ENCODE peak calls at places on chromosome 21, in four cellular contexts. K is heart right ventricle, M is left ventricle myocardium inferior, L is PC-9. R is an unnamed sample. For H3K36me3, the result is how much of the 10 kb centered on the place peaks cover.

GRCh38 chr21:15029077-15029476 is 35.7 kb downstream of the NRIP1 start:
- DNase-seq in K (no peak), L (no peak), M (no peak), R (no peak)

GRCh38 chr21:26080211-26080610 is 90.4 kb downstream of the APP start:
- DNase-seq in K (no peak), L (no peak), M (no peak), R (no peak)

GRCh38 chr21:40331804-40332203 is 464.6 kb downstream of the PCP4 start:
- DNase-seq in K (no peak), M (no peak), L (no peak), R (no peak)

GRCh38 chr21:33022828-33023573 is 2.7 kb upstream of the OLIG2 start:
- DNase-seq in K (no peak), M (no peak), L (no peak), R (no peak)

GRCh38 chr21:33478182-33478581 is 1.6 kb downstream of the TMEM50B start:
- DNase-seq in K (no peak), M (no peak), L (no peak), R (no peak)

GRCh38 chr21:40902299-40902698 is 55.3 kb upstream of the DSCAM start:
- DNase-seq in L (no peak), K (no peak), M (no peak), R (no peak)

GRCh38 chr21:32206631-32207030 is 72.2 kb downstream of the MIS18A start:
- DNase-seq in K (no peak), M (no peak), L (no peak), R (no peak)

GRCh38 chr21:41961282-41961701 is 7.5 kb upstream of the C2CD2 start:
- DNase-seq in K (no peak), M (no peak), L (no peak), R (no peak)

GRCh38 chr21:28421716-28422480 is 570.8 kb downstream of the LTN1 start:
- DNase-seq in K (no peak), L (no peak), M (no peak), R (no peak)

GRCh38 chr21:31798842-31799691 is 67.1 kb upstream of the SCAF4 start:
- DNase-seq in L (no peak), K (no peak), M (no peak), R (no peak)

GRCh38 chr21:33189237-33189636 is 40.5 kb upstream of the IFNAR2 start:
- DNase-seq in L (no peak), K (no peak), M (no peak), R (no peak)

GRCh38 chr21:41374867-41375533 is 13.2 kb downstream of the MX2 start:
- DNase-seq in L (no peak), M (no peak), K (no peak), R (no peak)

GRCh38 chr21:28675265-28676041 is 317.2 kb downstream of the LTN1 start:
- DNase-seq in L (no peak), K (no peak), M (no peak), R (no peak)

GRCh38 chr21:41095983-41096382 is 72.0 kb upstream of the BACE2 start:
- DNase-seq in L (no peak), K (no peak), M (no peak), R (no peak)

GRCh38 chr21:41234574-41234973 is 66.6 kb downstream of the BACE2 start:
- DNase-seq in L (no peak), M (no peak), K (no peak), R (no peak)

GRCh38 chr21:32772281-32773047 is 909 bp upstream of the PAXBP1 start:
- DNase-seq in L (peak), M (no peak), K (no peak), R (peak)

GRCh38 chr21:31667639-31668038 is 8.1 kb downstream of the SOD1 start:
- DNase-seq in L (no peak), M (no peak), K (no peak), R (no peak)

GRCh38 chr21:28237661-28238060 is 755.0 kb downstream of the LTN1 start:
- DNase-seq in M (peak), L (no peak), K (no peak), R (no peak)

GRCh38 chr21:29817450-29817849 is 122.3 kb downstream of the GRIK1 start:
- DNase-seq in M (no peak), L (no peak), K (no peak), R (no peak)

GRCh38 chr21:36732761-36733160 is 33.8 kb downstream of the SIM2 start:
- DNase-seq in M (no peak), L (no peak), K (no peak), R (no peak)

GRCh38 chr21:31908106-31909031 is 35.5 kb downstream of the HUNK start:
- DNase-seq in M (no peak), L (peak), K (no peak), R (no peak)

GRCh38 chr21:31892686-31893085 is 19.9 kb downstream of the HUNK start:
- DNase-seq in M (no peak), L (no peak), K (no peak), R (no peak)

GRCh38 chr21:44441041-44441400 is 14.3 kb upstream of the LRRC3 start:
- DNase-seq in K (no peak), M (no peak), L (no peak), R (no peak)

GRCh38 chr21:44443291-44443890 is 11.9 kb upstream of the LRRC3 start:
- DNase-seq in K (no peak), M (peak), L (no peak), R (no peak)

GRCh38 chr21:44441581-44442265 is 13.6 kb upstream of the LRRC3 start:
- DNase-seq in M (no peak), L (no peak), K (peak), R (no peak)

GRCh38 chr21:44443891-44444285 is 11.4 kb upstream of the LRRC3 start:
- DNase-seq in M (peak), K (peak), L (no peak), R (no peak)

DNA sequence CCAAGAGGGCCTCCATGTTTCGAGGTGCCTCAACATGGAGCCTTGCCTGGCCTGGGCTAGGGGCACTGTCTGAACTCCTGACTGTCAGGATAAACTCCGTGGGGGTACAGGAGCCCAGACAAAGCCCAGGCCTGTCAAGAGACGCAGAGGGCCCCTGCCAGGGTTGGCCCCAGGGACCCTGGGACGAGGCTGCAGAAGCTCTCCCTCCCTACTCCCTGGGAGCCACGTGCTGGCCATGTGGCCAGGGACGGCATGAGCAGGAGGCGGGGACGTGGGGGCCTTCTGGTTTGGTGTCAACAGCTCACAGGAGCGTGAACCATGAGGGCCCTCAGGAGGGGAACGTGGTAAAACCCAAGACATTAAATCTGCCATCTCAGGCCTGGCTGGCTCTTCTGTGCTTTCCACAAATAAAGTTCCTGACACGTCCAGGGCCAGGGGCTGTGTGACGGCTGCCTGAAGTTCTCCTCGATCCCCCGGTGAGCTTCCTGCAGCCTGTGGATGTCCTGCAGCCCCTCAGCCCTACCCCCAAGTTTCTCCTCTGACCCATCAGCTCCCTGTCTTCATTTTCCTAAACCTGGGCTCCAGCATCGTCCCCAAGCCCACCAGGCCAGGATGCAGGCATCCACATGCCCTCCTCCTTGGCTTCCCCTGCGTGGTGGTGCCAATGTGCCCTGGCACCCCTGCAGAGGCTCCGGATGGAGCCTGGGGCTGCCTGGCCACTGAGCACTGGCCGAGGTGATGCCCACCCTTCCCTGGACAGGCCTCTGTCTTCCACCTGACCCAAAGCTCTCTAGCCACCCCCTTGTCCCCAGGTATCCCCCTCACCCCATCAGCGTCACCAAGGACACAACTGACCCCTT is 12.8 kb upstream of the LRRC3 start:
- DNase-seq in L (no peak), K (peak), M (no peak), R (no peak)
- H3K36me3 ChIP-seq in L (under half), K (under half), M (under half), R (under half)

GRCh38 chr21:45549670-45550463 is 7.6 kb upstream of the SLC19A1 start:
- DNase-seq in L (no peak), K (no peak), M (peak), R (peak)
- TF ChIP-seq CTCF in L (no peak), K (no peak), M (no peak), R (peak)

DNA sequence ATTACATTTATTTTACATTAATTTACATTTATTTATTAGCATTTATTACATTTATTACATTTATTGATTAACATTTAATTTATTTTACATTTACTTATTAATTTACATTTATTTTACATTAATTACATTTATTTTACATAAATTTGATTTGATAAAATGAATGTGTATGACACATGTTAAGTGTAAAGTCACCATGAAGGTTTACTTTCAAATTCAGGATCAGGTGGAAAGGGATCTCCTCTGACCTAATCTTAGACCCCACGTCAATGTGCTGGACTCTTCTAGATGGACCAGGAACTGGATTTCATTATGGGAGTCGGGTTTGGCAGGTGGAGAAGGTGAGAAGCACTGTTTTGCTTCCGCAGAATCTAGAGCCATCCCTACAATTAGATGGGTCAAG is 76.1 kb downstream of the NCAM2 start:
- DNase-seq in L (no peak), M (no peak), K (no peak), R (no peak)
- H3K36me3 ChIP-seq in L (under half), M (under half), K (under half), R (under half)

GRCh38 chr21:34606621-34607020 is 8.3 kb downstream of the RCAN1 start:
- DNase-seq in L (no peak), K (no peak), M (no peak), R (no peak)
- TF ChIP-seq CTCF in L (no peak), K (no peak), M (no peak), R (no peak)

DNA sequence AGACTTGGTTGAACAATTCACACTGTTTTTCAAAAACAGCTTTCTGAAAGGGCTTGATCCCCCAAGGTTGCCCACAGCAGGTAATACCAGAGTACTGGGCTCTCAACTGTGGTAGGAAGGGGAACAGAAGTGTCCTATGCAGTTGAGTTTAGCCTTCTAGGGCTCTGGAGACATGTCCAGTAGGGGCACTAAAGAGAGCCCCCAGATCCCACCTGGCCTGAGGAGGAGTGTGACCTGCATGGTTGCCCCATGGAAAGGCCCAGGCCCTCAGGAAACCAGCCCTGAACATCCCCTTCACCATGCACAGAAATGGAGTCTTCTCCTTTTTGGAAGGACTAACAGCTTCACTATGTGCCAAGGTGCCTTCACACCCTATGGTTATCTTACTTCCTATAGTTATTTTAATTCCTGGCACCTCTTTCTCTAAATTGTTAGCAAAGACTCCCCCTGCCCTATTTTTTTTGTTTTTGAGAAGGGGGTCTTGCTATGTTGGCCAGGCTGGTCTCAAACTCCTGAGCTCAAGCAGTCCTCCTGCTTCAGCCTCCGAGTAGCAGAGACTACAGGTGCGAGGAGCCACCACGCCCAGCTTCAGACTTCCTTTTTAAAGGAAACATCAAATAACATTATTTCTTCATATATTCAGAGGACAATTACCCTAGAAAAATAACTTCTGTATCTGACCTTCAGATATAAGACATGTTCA is 16.8 kb upstream of the LSS start:
- DNase-seq in M (no peak), L (no peak), K (no peak), R (no peak)
- H3K36me3 ChIP-seq in M (half or more), L (under half), K (under half), R (under half)

GRCh38 chr21:23853796-23854379 is 1753.4 kb downstream of the MRPL39 start:
- DNase-seq in M (no peak), L (no peak), K (no peak), R (no peak)
- TF ChIP-seq CTCF in M (peak), L (peak), K (peak), R (no peak)

DNA sequence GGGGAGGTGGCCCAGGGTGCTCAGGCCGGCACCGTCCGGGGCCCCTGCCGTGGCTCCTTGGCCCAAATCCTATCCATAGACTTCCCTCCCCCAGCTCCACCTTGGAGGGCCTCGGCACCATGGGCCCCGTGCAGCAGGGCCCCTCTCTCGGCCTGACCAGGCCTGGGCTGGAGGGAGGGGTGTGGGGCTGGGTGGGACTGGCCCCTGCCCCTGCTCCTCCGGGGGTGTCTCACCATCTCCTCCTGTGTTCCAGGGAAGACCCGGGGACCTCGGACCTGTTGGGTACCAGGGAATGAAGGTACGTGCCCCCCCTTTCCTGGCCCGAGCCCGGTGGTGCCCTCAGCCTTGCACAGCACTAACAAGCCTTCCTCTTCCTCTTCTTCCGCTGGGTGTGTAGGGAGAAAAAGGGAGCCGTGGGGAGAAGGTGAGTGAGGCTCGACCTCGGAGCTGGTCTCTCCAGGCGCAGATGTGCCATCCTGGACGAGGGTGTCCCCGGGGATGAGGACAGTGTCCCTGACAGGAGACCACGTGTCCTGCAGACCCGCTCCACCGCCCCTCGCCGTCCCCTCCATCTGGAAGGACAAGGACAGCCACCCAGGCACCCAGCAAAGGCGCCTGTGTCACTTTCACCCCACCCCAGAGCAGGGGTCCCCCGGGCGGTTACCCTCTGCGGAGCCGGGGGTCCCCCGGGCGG is 7.9 kb downstream of the COL6A1 start:
- DNase-seq in M (peak), K (no peak), L (no peak), R (no peak)
- H3K36me3 ChIP-seq in M (half or more), K (under half), L (under half), R (under half)

GRCh38 chr21:44448651-44449131 is 6.6 kb upstream of the LRRC3 start:
- DNase-seq in K (peak), M (no peak), L (no peak), R (no peak)
- TF ChIP-seq CTCF in K (no peak), M (no peak), L (no peak), R (no peak)

DNA sequence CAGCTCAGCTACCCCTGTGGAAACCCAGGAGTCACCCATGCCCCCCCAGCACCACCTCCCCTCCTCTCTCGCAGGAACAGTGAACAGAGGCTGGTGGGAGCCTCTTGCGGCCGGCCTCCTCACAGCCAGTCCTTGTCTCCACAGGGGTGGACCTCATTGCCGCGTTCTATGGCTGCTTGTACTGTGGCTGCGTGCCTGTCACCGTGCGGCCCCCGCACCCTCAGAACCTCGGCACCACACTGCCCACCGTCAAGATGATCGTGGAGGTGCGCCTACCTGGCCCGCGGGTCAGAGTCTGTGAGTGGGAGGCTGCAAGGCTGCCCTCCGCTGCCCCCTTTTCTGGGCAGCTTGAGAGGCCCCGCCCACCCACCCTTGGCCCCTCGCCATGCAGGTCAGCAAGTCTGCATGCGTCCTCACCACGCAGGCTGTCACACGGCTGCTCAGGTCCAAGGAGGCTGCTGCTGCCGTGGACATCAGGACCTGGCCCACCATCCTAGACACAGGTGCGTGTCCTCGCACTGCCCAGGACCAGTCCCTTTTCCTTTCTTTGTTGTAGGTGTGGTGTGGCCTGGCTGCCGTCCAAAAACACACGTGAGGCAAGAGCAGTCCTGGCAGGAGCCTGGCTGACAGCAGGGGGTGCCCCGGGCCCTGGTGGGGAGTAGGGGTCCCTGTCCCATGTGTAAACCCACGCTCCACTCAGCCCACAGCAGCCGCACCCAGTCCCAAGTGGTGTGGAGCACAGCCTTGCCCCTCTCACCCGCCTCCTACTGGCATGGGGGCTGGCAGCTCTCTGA is 50.3 kb downstream of the S100B start:
- DNase-seq in K (no peak), M (no peak), L (no peak), R (no peak)
- H3K36me3 ChIP-seq in K (under half), M (half or more), L (under half), R (under half)